ENCODE peak calls at places on chromosomes 13 and 19, in five cellular contexts. B is Panc1, G is dorsolateral prefrontal cortex, C is uterus, Z is GM06990. S is an unnamed sample.

GRCh38 chr13:65453982-65454381 is 1776.2 kb downstream of the PCDH9 start:
- DNase-seq in B (no peak), G (no peak), C (no peak), Z (no peak), S (no peak)

GRCh38 chr13:74166286-74166685 is 32.1 kb upstream of the KLF12 start:
- DNase-seq in B (no peak), G (no peak), C (no peak), Z (no peak), S (no peak)

GRCh38 chr19:55703790-55704215 is 28.8 kb downstream of the EPN1 start:
- DNase-seq in B (no peak), G (peak; percentile 58), C (no peak), Z (no peak), S (peak; percentile 59)

GRCh38 chr13:98460519-98460918 is 116.4 kb downstream of the STK24 start:
- DNase-seq in B (no peak), G (peak; percentile 68), C (no peak), Z (no peak), S (no peak)

GRCh38 chr13:27788271-27788670 is 4.0 kb upstream of the GSX1 start:
- DNase-seq in B (no peak), G (no peak), C (no peak), Z (no peak), S (no peak)

GRCh38 chr13:49649244-49649962 is 21.1 kb downstream of the ARL11 start:
- DNase-seq in B (no peak), G (no peak), C (no peak), Z (no peak), S (no peak)

GRCh38 chr13:96075953-96076543 is 13.9 kb upstream of the HS6ST3 start:
- DNase-seq in B (no peak), G (no peak), C (no peak), Z (no peak), S (no peak)

GRCh38 chr13:93859666-93860065 is 619.8 kb downstream of the DCT start:
- DNase-seq in B (no peak), G (no peak), C (no peak), Z (no peak), S (no peak)

GRCh38 chr13:32840840-32841713 is 175.1 kb upstream of the KL start:
- DNase-seq in B (no peak), G (no peak), C (no peak), Z (peak; percentile 46), S (no peak)

GRCh38 chr13:27022571-27023311 is 148.9 kb downstream of the USP12 start:
- DNase-seq in B (peak; percentile 55), G (no peak), C (no peak), Z (no peak), S (no peak)

GRCh38 chr19:18760440-18761383 is 30.4 kb downstream of the COMP start:
- DNase-seq in B (no peak), G (no peak), C (no peak), Z (no peak), S (no peak)

GRCh38 chr13:99982021-99982740 is 597 bp downstream of the ZIC2 start:
- DNase-seq in B (no peak), G (no peak), C (no peak), Z (no peak), S (no peak)

GRCh38 chr19:1747285-1748114 is 5.8 kb upstream of the ONECUT3 start:
- DNase-seq in B (peak; percentile 96), G (no peak), C (no peak), Z (peak; percentile 57), S (no peak)

GRCh38 chr13:106523566-106523965 is 11.9 kb downstream of the EFNB2 start:
- DNase-seq in B (no peak), G (no peak), C (no peak), Z (no peak), S (no peak)
- H3K27me3 ChIP-seq in B (no peaks in the 10 kb centered on the region), G (no peaks in the 10 kb centered on the region), C (no peaks in the 10 kb centered on the region), Z (no peaks in the 10 kb centered on the region), S (peaks cover 12% of the 10 kb centered on the region)

DNA sequence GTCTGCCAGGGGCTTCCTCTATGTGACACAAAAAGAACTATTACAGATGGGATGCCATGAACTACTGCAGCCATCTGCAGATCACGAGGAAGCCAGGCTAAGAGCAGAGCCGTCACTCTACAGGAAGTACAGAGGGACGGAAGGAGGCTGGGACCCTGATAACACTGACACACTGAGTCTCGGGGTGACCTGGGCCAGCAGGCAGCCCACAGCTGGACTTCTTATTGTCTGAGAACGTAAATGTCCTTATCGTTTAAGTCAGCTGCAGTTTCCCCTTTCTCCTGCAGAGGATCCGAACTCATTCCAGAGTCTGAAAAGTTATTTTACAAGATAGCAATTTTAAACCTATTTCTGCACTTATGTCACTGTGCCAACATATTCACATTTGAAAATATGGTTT is 20.7 kb downstream of the PARP4 start:
- DNase-seq in B (no peak), G (no peak), C (no peak), Z (no peak), S (no peak)
- TF ChIP-seq CTCF in B (no peak), G (no peak), C (no peak), Z (no peak), S (no peak)

GRCh38 chr19:41239961-41240574 is 21.0 kb downstream of the AXL start:
- DNase-seq in B (no peak), G (no peak), C (no peak), Z (no peak), S (no peak)
- H3K27me3 ChIP-seq in B (no peaks in the 10 kb centered on the region), G (no peaks in the 10 kb centered on the region), C (no peaks in the 10 kb centered on the region), Z (no peaks in the 10 kb centered on the region), S (no peaks in the 10 kb centered on the region)

DNA sequence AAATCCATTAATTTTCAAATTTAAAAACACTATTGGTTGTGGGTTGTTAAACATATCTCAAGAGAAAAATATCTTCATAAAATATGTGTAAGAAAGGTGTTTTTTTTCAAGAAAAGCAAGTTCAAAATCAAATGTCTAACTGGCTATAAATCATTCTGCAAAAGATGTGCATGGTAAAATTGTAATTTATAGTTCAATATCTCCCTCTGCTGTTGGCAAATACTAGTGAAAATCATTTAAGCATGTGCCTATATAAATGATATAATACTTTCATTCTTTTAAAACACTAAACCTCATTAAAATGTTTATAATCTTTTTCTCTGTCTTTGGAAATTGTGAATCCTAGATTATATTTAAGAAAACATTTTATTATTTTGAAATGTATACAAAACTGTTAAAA is 17.2 kb upstream of the SLITRK6 start:
- DNase-seq in B (no peak), G (no peak), C (no peak), Z (no peak), S (no peak)
- TF ChIP-seq CTCF in B (no peak), G (peak; percentile 5), C (no peak), Z (no peak), S (no peak)

GRCh38 chr13:31016342-31017325 is 84.2 kb downstream of the TEX26 start:
- DNase-seq in B (no peak), G (no peak), C (no peak), Z (no peak), S (no peak)
- H3K27me3 ChIP-seq in B (no peaks in the 10 kb centered on the region), G (no peaks in the 10 kb centered on the region), C (no peaks in the 10 kb centered on the region), Z (no peaks in the 10 kb centered on the region), S (peaks cover 4% of the 10 kb centered on the region)

DNA sequence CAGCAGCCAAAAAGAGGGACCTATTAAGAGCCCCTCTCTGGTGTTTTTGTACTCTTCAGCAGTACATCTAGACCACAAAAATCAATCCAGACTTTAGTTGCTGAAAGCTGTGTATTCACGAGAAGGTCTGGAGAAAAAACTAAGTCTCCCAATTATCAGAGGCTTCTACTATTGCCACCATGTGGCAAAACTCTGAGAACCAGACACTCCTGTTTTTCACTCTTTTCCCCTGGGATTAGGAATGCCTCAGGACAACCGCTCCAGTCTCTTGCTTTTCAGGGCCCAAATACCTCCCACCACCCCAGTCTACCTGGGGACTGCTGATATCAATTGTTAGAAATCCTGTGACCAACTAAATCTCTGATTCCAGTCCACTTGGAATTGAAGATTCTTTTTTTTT is 30.1 kb upstream of the OBI1 start:
- DNase-seq in B (no peak), G (no peak), C (no peak), Z (no peak), S (no peak)
- TF ChIP-seq CTCF in B (peak; percentile 14), G (peak; percentile 8), C (no peak), Z (no peak), S (no peak)

GRCh38 chr13:39875583-39875982 is 220.1 kb downstream of the COG6 start:
- DNase-seq in B (no peak), G (no peak), C (no peak), Z (no peak), S (no peak)
- H3K27me3 ChIP-seq in B (no peaks in the 10 kb centered on the region), G (no peaks in the 10 kb centered on the region), C (no peaks in the 10 kb centered on the region), Z (no peaks in the 10 kb centered on the region), S (no peaks in the 10 kb centered on the region)

GRCh38 chr13:110138700-110139036 is 168.3 kb downstream of the COL4A1 start:
- DNase-seq in B (no peak), G (no peak), C (no peak), Z (no peak), S (no peak)

GRCh38 chr13:110136660-110137585 is 170.0 kb downstream of the COL4A1 start:
- DNase-seq in B (no peak), G (peak; percentile 51), C (no peak), Z (no peak), S (no peak)

GRCh38 chr13:110138009-110138699 is 168.8 kb downstream of the COL4A1 start:
- DNase-seq in B (no peak), G (peak; percentile 75), C (peak; percentile 63), Z (peak; percentile 77), S (peak; percentile 14)

GRCh38 chr13:110135977-110136597 is 170.9 kb downstream of the COL4A1 start:
- DNase-seq in B (no peak), G (peak; percentile 20), C (no peak), Z (no peak), S (no peak)

DNA sequence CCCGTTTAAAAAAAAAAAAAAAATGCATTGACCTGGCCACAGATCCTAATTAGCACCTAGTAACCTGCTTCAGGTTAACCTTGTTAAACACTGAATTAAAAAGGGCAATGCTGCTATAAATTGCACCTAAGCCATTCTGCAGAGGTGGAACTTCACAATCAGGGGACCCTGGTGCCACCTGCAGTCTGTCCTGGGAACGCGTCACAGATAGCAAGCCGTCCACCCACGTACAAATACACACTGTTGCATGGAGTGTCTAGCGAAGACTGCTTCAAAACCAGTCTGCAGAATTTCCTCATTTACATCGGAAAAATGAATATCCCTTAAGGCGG is 169.3 kb downstream of the COL4A1 start:
- DNase-seq in B (no peak), G (peak; percentile 53), C (peak; percentile 37), Z (no peak), S (no peak)
- TF ChIP-seq CTCF in B (peak; percentile 29), G (no peak), C (peak; percentile 58), Z (peak; percentile 65), S (no peak)